ENCODE peak calls at places on chromosomes 11 and 22, in ten cellular contexts. G is Peyer's patch, T is GM23338, D is tibial nerve, E is gastrocnemius medialis, W is spleen, F is PC-9, N is mucosa of descending colon, V is psoas muscle, U is stomach. P is an unnamed sample.

GRCh38 chr11:126232683-126233082 is 21.1 kb downstream of the FAM118B start:
- DNase-seq in G (no peak), T (no peak), D (no peak), E (no peak), W (no peak), F (no peak), N (no peak), V (no peak), U (no peak), P (no peak)

GRCh38 chr11:44597358-44598009 is 32.0 kb downstream of the CD82 start:
- DNase-seq in G (no peak), T (no peak), D (no peak), E (no peak), W (no peak), F (no peak), N (no peak), V (no peak), U (no peak), P (no peak)

GRCh38 chr22:47190276-47190956 is 428.0 kb downstream of the TBC1D22A start:
- DNase-seq in G (no peak), T (no peak), D (no peak), E (no peak), W (peak; percentile 61), F (no peak), N (peak; percentile 27), V (no peak), U (peak; percentile 22), P (peak; percentile 22)

GRCh38 chr11:2167141-2168045 is 4.2 kb downstream of the TH start:
- DNase-seq in G (no peak), T (no peak), D (no peak), E (no peak), W (no peak), F (no peak), N (no peak), V (no peak), U (no peak), P (no peak)

GRCh38 chr11:2302280-2302843 is 549 bp downstream of the TSPAN32 start:
- DNase-seq in G (peak; percentile 40), T (no peak), D (no peak), E (no peak), W (peak; percentile 85), F (no peak), N (no peak), V (no peak), U (no peak), P (peak; percentile 47)

GRCh38 chr11:91243065-91243464 is 981.6 kb upstream of the FAT3 start:
- DNase-seq in G (no peak), T (no peak), D (no peak), E (no peak), W (no peak), F (no peak), N (no peak), V (no peak), U (no peak), P (no peak)

GRCh38 chr11:64762916-64763803 is 3.4 kb upstream of the PYGM start:
- DNase-seq in G (no peak), T (peak; percentile 65), D (no peak), E (peak; percentile 97), W (peak; percentile 76), F (no peak), N (no peak), V (peak; percentile 47), U (peak; percentile 23), P (peak; percentile 21)

GRCh38 chr11:112024178-112024777 is 930 bp upstream of the DLAT start:
- DNase-seq in G (no peak), T (peak; percentile 52), D (no peak), E (no peak), W (no peak), F (no peak), N (no peak), V (no peak), U (no peak), P (no peak)

GRCh38 chr11:17979770-17980371 is 33.0 kb downstream of the SERGEF start:
- DNase-seq in G (no peak), T (peak; percentile 81), D (peak; percentile 42), E (no peak), W (no peak), F (no peak), N (no peak), V (no peak), U (peak; percentile 37), P (no peak)

GRCh38 chr11:77188912-77189491 is 61.0 kb downstream of the MYO7A start:
- DNase-seq in G (peak; percentile 64), T (peak; percentile 64), D (no peak), E (no peak), W (no peak), F (no peak), N (peak; percentile 77), V (no peak), U (no peak), P (no peak)

GRCh38 chr11:33687733-33688479 is 12.7 kb downstream of the C11orf91 start:
- DNase-seq in G (no peak), T (peak; percentile 86), D (peak; percentile 82), E (no peak), W (no peak), F (peak; percentile 87), N (no peak), V (no peak), U (no peak), P (no peak)

GRCh38 chr22:45336971-45337431 is 27.3 kb downstream of the FAM118A start:
- DNase-seq in G (no peak), T (no peak), D (peak; percentile 62), E (peak; percentile 85), W (peak; percentile 83), F (no peak), N (peak; percentile 68), V (peak; percentile 79), U (peak; percentile 84), P (peak; percentile 92)

DNA sequence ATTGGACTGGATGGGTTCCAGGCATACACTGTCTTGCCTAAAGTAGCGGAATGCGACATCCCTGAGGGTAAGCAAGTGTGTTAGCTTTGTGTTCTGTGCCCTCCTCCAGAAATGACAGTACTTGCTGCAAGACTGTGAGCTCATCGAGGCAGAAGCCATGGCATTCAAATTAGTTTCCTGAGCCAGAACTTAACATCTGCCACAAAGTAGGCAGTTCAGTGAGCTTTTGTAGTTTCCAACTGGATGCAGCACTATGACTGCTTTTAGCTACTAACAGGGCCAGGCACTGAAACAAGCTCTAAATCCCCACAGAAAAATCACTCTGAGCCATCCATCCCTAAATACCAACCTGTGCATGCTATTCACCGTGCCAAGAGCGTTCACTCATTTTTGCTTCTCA is 1.2 kb upstream of the FAR1 start:
- DNase-seq in G (no peak), T (no peak), D (no peak), E (no peak), W (no peak), F (no peak), N (no peak), V (no peak), U (no peak), P (no peak)
- H3K4me3 ChIP-seq in G (no peak overlapping the region), T (peak overlapping the region; percentile 85), D (no peak overlapping the region), E (peak overlapping the region; percentile 91), W (peak overlapping the region; percentile 91), F (peak overlapping the region; percentile 67), N (no peak overlapping the region), V (peak overlapping the region; percentile 98), U (peak overlapping the region; percentile 99), P (no peak overlapping the region)

GRCh38 chr22:24444251-24444650 is 16.9 kb downstream of the ADORA2A start:
- DNase-seq in G (no peak), T (no peak), D (no peak), E (no peak), W (no peak), F (no peak), N (no peak), V (no peak), U (no peak), P (peak; percentile 33)

GRCh38 chr22:24440718-24441405 is 13.5 kb downstream of the ADORA2A start:
- DNase-seq in G (peak; percentile 38), T (no peak), D (no peak), E (peak; percentile 19), W (peak; percentile 79), F (no peak), N (peak; percentile 48), V (no peak), U (peak; percentile 23), P (no peak)

GRCh38 chr22:24441406-24442351 is 14.3 kb downstream of the ADORA2A start:
- DNase-seq in G (no peak), T (no peak), D (no peak), E (peak; percentile 10), W (no peak), F (no peak), N (no peak), V (no peak), U (peak; percentile 21), P (peak; percentile 45)

GRCh38 chr22:24443668-24444067 is 16.3 kb downstream of the ADORA2A start:
- DNase-seq in G (no peak), T (no peak), D (no peak), E (no peak), W (no peak), F (no peak), N (no peak), V (no peak), U (no peak), P (no peak)

DNA sequence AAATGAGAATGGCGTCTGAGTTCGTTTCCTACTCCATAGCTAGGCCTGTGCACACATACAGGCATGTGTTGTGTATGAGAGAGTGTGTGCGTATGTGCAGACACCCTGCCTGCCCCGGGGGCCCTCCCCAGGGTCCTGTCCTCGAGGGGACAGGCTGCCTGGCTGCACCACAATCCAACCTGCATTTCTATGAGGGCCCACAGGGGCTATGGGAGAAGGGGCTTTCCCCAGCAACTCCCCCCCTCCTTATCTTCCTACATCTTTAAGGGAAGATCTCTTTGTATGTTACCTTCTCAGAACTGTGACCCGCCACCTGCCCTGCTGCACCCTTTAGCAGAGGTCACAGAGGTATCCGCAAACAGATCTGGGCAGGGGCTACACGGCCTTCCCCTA is 14.9 kb downstream of the ADORA2A start:
- DNase-seq in G (no peak), T (no peak), D (no peak), E (no peak), W (no peak), F (no peak), N (no peak), V (no peak), U (peak; percentile 23), P (no peak)
- H3K4me1 ChIP-seq in G (no peaks in the 10 kb centered on the region), T (no peaks in the 10 kb centered on the region), D (no peaks in the 10 kb centered on the region), E (peaks cover 16% of the 10 kb centered on the region), W (peaks cover 91% of the 10 kb centered on the region), F (peaks cover 15% of the 10 kb centered on the region), N (no peaks in the 10 kb centered on the region), V (peaks cover 11% of the 10 kb centered on the region), U (no peaks in the 10 kb centered on the region), P (no peaks in the 10 kb centered on the region)

GRCh38 chr11:113954235-113954634 is 20.7 kb upstream of the HTR3A start:
- DNase-seq in G (no peak), T (no peak), D (no peak), E (no peak), W (no peak), F (no peak), N (no peak), V (no peak), U (no peak), P (no peak)
- TF ChIP-seq CTCF in G (no peak), T (no peak), D (no peak), E (no peak), W (no peak), F (no peak), N (no peak), V (no peak), U (no peak), P (no peak)

GRCh38 chr11:117795726-117796455 is 1.1 kb downstream of the DSCAML1 start:
- DNase-seq in G (no peak), T (peak; percentile 72), D (no peak), E (no peak), W (no peak), F (no peak), N (peak; percentile 59), V (no peak), U (no peak), P (no peak)
- H3K4me3 ChIP-seq in G (peak overlapping the region; percentile 42), T (peak overlapping the region; percentile 71), D (no peak overlapping the region), E (peak overlapping the region; percentile 35), W (peak overlapping the region; percentile 21), F (no peak overlapping the region), N (no peak overlapping the region), V (peak overlapping the region; percentile 50), U (peak overlapping the region; percentile 45), P (no peak overlapping the region)